ENCODE peak calls at places on chromosomes 3 and 15, in ten cellular contexts. Q is epithelial cell of esophagus; X is NCI-H82; L is anterior cingulate cortex; A is HT1080; M is activated CD4-positive, alpha-beta T cell treated with anti-CD3 and anti-CD28 coated beads for 48 hours; C is RWPE1; N is AG09309; F is hypothalamus; K is bronchial epithelial cell. W is an unnamed sample.

GRCh38 chr15:31255176-31255510 is 71.5 kb upstream of the KLF13 start:
- DNase-seq in Q (no peak), X (no peak), L (no peak), A (no peak), M (no peak), C (no peak), N (no peak), F (no peak), K (no peak), W (no peak)

GRCh38 chr15:77975332-77976119 is 102.0 kb downstream of the TBC1D2B start:
- DNase-seq in Q (no peak), X (no peak), L (no peak), A (no peak), M (no peak), C (no peak), N (no peak), F (no peak), K (no peak), W (no peak)

GRCh38 chr3:181616088-181617070 is 95.3 kb upstream of the SOX2 start:
- DNase-seq in Q (no peak), X (no peak), L (no peak), A (no peak), M (no peak), C (no peak), N (no peak), F (no peak), K (no peak), W (no peak)

GRCh38 chr3:169227911-169228310 is 435.6 kb downstream of the MECOM start:
- DNase-seq in Q (no peak), X (no peak), L (no peak), A (peak), M (no peak), C (no peak), N (peak), F (no peak), K (no peak), W (no peak)

GRCh38 chr15:88974392-88974791 is 61.2 kb upstream of the MFGE8 start:
- DNase-seq in Q (no peak), X (no peak), L (no peak), A (no peak), M (no peak), C (no peak), N (no peak), F (no peak), K (no peak), W (no peak)

GRCh38 chr3:24096271-24096670 is 151.2 kb downstream of the NR1D2 start:
- DNase-seq in Q (no peak), X (no peak), L (no peak), A (no peak), M (no peak), C (no peak), N (no peak), F (no peak), K (no peak), W (no peak)

GRCh38 chr15:35857812-35858211 is 311.8 kb upstream of the DPH6 start:
- DNase-seq in Q (no peak), X (no peak), L (no peak), A (no peak), M (no peak), C (no peak), N (no peak), F (no peak), K (no peak), W (no peak)

GRCh38 chr3:57604971-57605370 is 7.8 kb upstream of the ARF4 start:
- DNase-seq in Q (no peak), X (no peak), L (no peak), A (no peak), M (no peak), C (no peak), N (no peak), F (no peak), K (no peak), W (no peak)

GRCh38 chr3:35670408-35670807 is 31.1 kb downstream of the ARPP21 start:
- DNase-seq in Q (no peak), X (no peak), L (no peak), A (no peak), M (no peak), C (no peak), N (no peak), F (no peak), K (no peak), W (no peak)

GRCh38 chr3:121490161-121490560 is 55.6 kb downstream of the POLQ start:
- DNase-seq in Q (no peak), X (no peak), L (no peak), A (no peak), M (no peak), C (no peak), N (no peak), F (no peak), K (no peak), W (no peak)

GRCh38 chr15:58676766-58677165 is 72.7 kb downstream of the ADAM10 start:
- DNase-seq in Q (no peak), X (no peak), L (no peak), A (no peak), M (no peak), C (no peak), N (no peak), F (no peak), K (no peak), W (no peak)

GRCh38 chr3:184726497-184726896 is 14.6 kb upstream of the MAGEF1 start:
- DNase-seq in Q (no peak), X (no peak), L (no peak), A (no peak), M (no peak), C (no peak), N (no peak), F (no peak), K (peak), W (no peak)

GRCh38 chr3:133206921-133207320 is 168.7 kb downstream of the TMEM108 start:
- DNase-seq in Q (no peak), X (no peak), L (no peak), A (no peak), M (no peak), C (no peak), N (no peak), F (no peak), K (no peak), W (no peak)

GRCh38 chr3:16242177-16242576 is 22.6 kb downstream of the DPH3 start:
- DNase-seq in Q (no peak), X (no peak), L (no peak), A (no peak), M (no peak), C (no peak), N (no peak), F (no peak), K (no peak), W (no peak)

GRCh38 chr3:28575748-28576589 is 227.3 kb upstream of the AZI2 start:
- DNase-seq in Q (peak), X (peak), L (peak), A (no peak), M (no peak), C (no peak), N (no peak), F (peak), K (no peak), W (no peak)

GRCh38 chr3:58452176-58452575 is 18.5 kb upstream of the PDHB start:
- DNase-seq in Q (no peak), X (peak), L (no peak), A (no peak), M (no peak), C (no peak), N (no peak), F (no peak), K (no peak), W (no peak)

GRCh38 chr3:152159328-152159727 is 109.4 kb upstream of the MBNL1 start:
- DNase-seq in Q (peak), X (no peak), L (no peak), A (peak), M (no peak), C (peak), N (peak), F (no peak), K (peak), W (no peak)

GRCh38 chr15:65634381-65634780 is 12.6 kb downstream of the SLC24A1 start:
- DNase-seq in Q (peak), X (no peak), L (no peak), A (no peak), M (no peak), C (peak), N (no peak), F (no peak), K (peak), W (no peak)

GRCh38 chr3:24088782-24089181 is 143.7 kb downstream of the NR1D2 start:
- DNase-seq in Q (peak), X (peak), L (no peak), A (peak), M (no peak), C (peak), N (peak), F (no peak), K (peak), W (peak)

GRCh38 chr3:158168996-158169573 is 59.2 kb downstream of the RSRC1 start:
- DNase-seq in Q (no peak), X (no peak), L (no peak), A (no peak), M (no peak), C (peak), N (no peak), F (no peak), K (no peak), W (peak)

GRCh38 chr15:61226313-61227250 is 2.5 kb downstream of the RORA start:
- DNase-seq in Q (no peak), X (peak), L (peak), A (no peak), M (no peak), C (no peak), N (no peak), F (no peak), K (no peak), W (no peak)

GRCh38 chr15:67024998-67025368 is 40.4 kb upstream of the SMAD3 start:
- DNase-seq in Q (no peak), X (no peak), L (no peak), A (no peak), M (no peak), C (no peak), N (no peak), F (no peak), K (no peak), W (no peak)

GRCh38 chr15:32818758-32819405 is 101.1 kb downstream of the GREM1 start:
- DNase-seq in Q (no peak), X (peak), L (no peak), A (no peak), M (no peak), C (no peak), N (peak), F (no peak), K (no peak), W (no peak)

GRCh38 chr3:134611516-134611915 is 39.3 kb downstream of the KY start:
- DNase-seq in Q (no peak), X (no peak), L (no peak), A (no peak), M (no peak), C (no peak), N (no peak), F (no peak), K (no peak), W (no peak)

GRCh38 chr3:24400450-24400849 is 94.2 kb downstream of the THRB start:
- DNase-seq in Q (no peak), X (no peak), L (no peak), A (no peak), M (no peak), C (no peak), N (no peak), F (no peak), K (no peak), W (no peak)

GRCh38 chr15:48096813-48097212 is 24.0 kb upstream of the SLC24A5 start:
- DNase-seq in Q (peak), X (no peak), L (no peak), A (peak), M (no peak), C (peak), N (peak), F (no peak), K (peak), W (no peak)

GRCh38 chr15:46441294-46442062 is 806.6 kb downstream of the SQOR start:
- DNase-seq in Q (no peak), X (no peak), L (no peak), A (peak), M (no peak), C (no peak), N (no peak), F (no peak), K (peak), W (no peak)

GRCh38 chr15:32029409-32029861 is 880 bp upstream of the CHRNA7 start:
- DNase-seq in Q (no peak), X (peak), L (no peak), A (peak), M (no peak), C (no peak), N (no peak), F (peak), K (no peak), W (peak)